ENCODE peak calls at places on chromosomes 3 and 15, in ten cellular contexts. H is HepG2, D is stomach, N is sigmoid colon, E is SK-N-SH, M is breast epithelium, U is esophagus muscularis mucosa, P is endothelial cell of umbilical vein, W is suprapubic skin, G is Panc1. C is an unnamed sample.
A peak's percentile ranks its signal among the peaks of the same experiment; 100 is the strongest.

GRCh38 chr3:186070996-186071395 is 37.9 kb downstream of the ETV5 start:
- DNase-seq in H (no peak), D (no peak), N (no peak), E (no peak), M (no peak), U (no peak), P (no peak), W (no peak), G (no peak), C (no peak)

GRCh38 chr3:193984378-193984777 is 151.6 kb upstream of the HES1 start:
- DNase-seq in H (no peak), D (no peak), N (no peak), E (no peak), M (no peak), U (peak; percentile 74), P (peak; percentile 89), W (no peak), G (no peak), C (no peak)

GRCh38 chr3:126107203-126107939 is 23.4 kb upstream of the SLC41A3 start:
- DNase-seq in H (no peak), D (no peak), N (peak; percentile 40), E (no peak), M (peak; percentile 5), U (peak; percentile 75), P (no peak), W (no peak), G (no peak), C (no peak)

GRCh38 chr15:79900087-79900486 is 3.3 kb upstream of the MTHFS start:
- DNase-seq in H (no peak), D (no peak), N (no peak), E (no peak), M (no peak), U (no peak), P (no peak), W (no peak), G (no peak), C (no peak)

GRCh38 chr3:158731938-158732855 is at the start of gene RARRES1:
- DNase-seq in H (no peak), D (peak; percentile 70), N (peak; percentile 87), E (peak; percentile 88), M (peak; percentile 62), U (no peak), P (peak; percentile 50), W (peak; percentile 85), G (no peak), C (no peak)

GRCh38 chr3:168088106-168088722 is 7.5 kb downstream of the GOLIM4 start:
- DNase-seq in H (peak; percentile 62), D (no peak), N (no peak), E (no peak), M (no peak), U (no peak), P (no peak), W (no peak), G (no peak), C (no peak)

GRCh38 chr3:142597898-142598297 is 1.7 kb downstream of the PLS1 start:
- DNase-seq in H (no peak), D (no peak), N (no peak), E (no peak), M (no peak), U (peak; percentile 53), P (no peak), W (no peak), G (no peak), C (no peak)

GRCh38 chr3:86938305-86938704 is 52.6 kb downstream of the VGLL3 start:
- DNase-seq in H (no peak), D (no peak), N (no peak), E (no peak), M (no peak), U (no peak), P (no peak), W (no peak), G (no peak), C (no peak)

GRCh38 chr15:83306561-83306960 is 22.1 kb upstream of the BNC1 start:
- DNase-seq in H (no peak), D (no peak), N (no peak), E (no peak), M (no peak), U (peak; percentile 42), P (no peak), W (no peak), G (no peak), C (no peak)

GRCh38 chr3:149783576-149783975 is 8.8 kb downstream of the ANKUB1 start:
- DNase-seq in H (peak; percentile 15), D (no peak), N (no peak), E (no peak), M (no peak), U (no peak), P (peak; percentile 33), W (no peak), G (no peak), C (no peak)

GRCh38 chr15:43776101-43776717 is 557 bp downstream of the ELL3 start:
- DNase-seq in H (no peak), D (peak; percentile 45), N (no peak), E (no peak), M (no peak), U (no peak), P (no peak), W (no peak), G (no peak), C (no peak)

GRCh38 chr3:72151465-72152238 is 366.7 kb upstream of the PROK2 start:
- DNase-seq in H (peak; percentile 64), D (no peak), N (no peak), E (no peak), M (no peak), U (no peak), P (no peak), W (no peak), G (no peak), C (no peak)

GRCh38 chr15:25783607-25784131 is 79.5 kb downstream of the ATP10A start:
- DNase-seq in H (no peak), D (no peak), N (peak; percentile 54), E (no peak), M (no peak), U (no peak), P (no peak), W (no peak), G (no peak), C (no peak)

GRCh38 chr15:65246026-65246714 is 34.9 kb upstream of the CILP start:
- DNase-seq in H (no peak), D (no peak), N (no peak), E (no peak), M (no peak), U (no peak), P (no peak), W (no peak), G (no peak), C (no peak)

GRCh38 chr15:59052915-59053407 is 52.0 kb upstream of the CCNB2 start:
- DNase-seq in H (no peak), D (no peak), N (no peak), E (peak; percentile 39), M (no peak), U (no peak), P (no peak), W (no peak), G (no peak), C (no peak)

GRCh38 chr3:177491301-177492031 is 294.2 kb upstream of the TBL1XR1 start:
- DNase-seq in H (no peak), D (no peak), N (no peak), E (peak; percentile 55), M (no peak), U (no peak), P (peak; percentile 54), W (no peak), G (no peak), C (peak; percentile 79)

GRCh38 chr15:81491414-81492101 is 117.5 kb upstream of the TMC3 start:
- DNase-seq in H (no peak), D (no peak), N (no peak), E (no peak), M (no peak), U (no peak), P (no peak), W (no peak), G (no peak), C (no peak)

GRCh38 chr3:111681705-111682426 is 86.7 kb upstream of the ZBED2 start:
- DNase-seq in H (peak; percentile 59), D (no peak), N (no peak), E (no peak), M (no peak), U (no peak), P (no peak), W (no peak), G (no peak), C (no peak)

GRCh38 chr3:124282751-124283643 is 291.1 kb upstream of the ROPN1 start:
- DNase-seq in H (no peak), D (no peak), N (peak; percentile 74), E (peak; percentile 67), M (no peak), U (peak; percentile 88), P (no peak), W (no peak), G (no peak), C (no peak)
- TF ChIP-seq POLR2AphosphoS5 in H (no peak), D (peak; percentile 43), N (peak; percentile 87), E (no peak), M (no peak), U (no peak), P (no peak), W (no peak), G (no peak), C (no peak)

GRCh38 chr3:129793947-129794318 is 99.6 kb downstream of the TMCC1 start:
- DNase-seq in H (no peak), D (no peak), N (no peak), E (peak; percentile 10), M (no peak), U (no peak), P (peak; percentile 55), W (no peak), G (no peak), C (no peak)
- TF ChIP-seq POLR2AphosphoS5 in H (no peak), D (no peak), N (no peak), E (no peak), M (no peak), U (no peak), P (no peak), W (no peak), G (no peak), C (no peak)

GRCh38 chr3:77171026-77171425 is 131.1 kb downstream of the ROBO2 start:
- DNase-seq in H (no peak), D (no peak), N (no peak), E (peak; percentile 64), M (no peak), U (no peak), P (no peak), W (no peak), G (no peak), C (no peak)
- TF ChIP-seq POLR2AphosphoS5 in H (no peak), D (no peak), N (no peak), E (no peak), M (no peak), U (no peak), P (no peak), W (no peak), G (no peak), C (no peak)

DNA sequence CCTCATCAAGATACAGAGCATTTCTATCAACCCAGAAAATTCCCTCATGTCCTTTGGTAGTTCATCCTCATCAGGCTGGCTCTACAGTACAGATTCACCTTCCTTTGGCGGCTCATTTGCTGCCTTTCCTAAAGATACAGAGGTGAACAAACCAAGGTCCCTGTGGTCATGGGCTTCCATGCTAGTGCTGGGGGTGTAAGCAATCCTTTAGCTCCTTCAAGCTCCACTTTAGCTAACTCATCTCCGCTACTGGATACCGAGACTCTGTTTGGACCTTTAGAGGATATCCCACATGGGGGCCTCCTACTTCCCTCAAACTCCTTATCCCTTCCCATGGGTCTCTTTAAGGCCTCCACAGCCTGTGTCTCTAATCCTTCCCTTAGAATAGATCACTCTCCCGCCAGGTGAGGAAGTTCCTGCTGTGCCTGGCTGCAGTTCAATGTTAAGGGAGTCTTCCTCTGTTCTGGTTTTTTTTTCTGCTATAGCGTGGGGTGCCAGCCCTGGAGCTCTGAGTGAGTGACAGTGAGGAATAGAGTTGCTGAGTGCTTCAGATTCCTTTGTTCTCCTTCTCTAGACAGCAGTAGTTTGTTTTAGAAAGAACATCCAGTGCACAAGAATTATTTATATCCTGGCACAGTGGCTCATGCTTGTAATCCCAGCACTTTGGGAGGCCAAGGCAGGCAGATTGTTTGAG is 30.7 kb downstream of the CLEC3B start:
- DNase-seq in H (no peak), D (no peak), N (no peak), E (no peak), M (no peak), U (no peak), P (no peak), W (no peak), G (no peak), C (no peak)
- TF ChIP-seq POLR2AphosphoS5 in H (no peak), D (no peak), N (peak; percentile 68), E (no peak), M (no peak), U (peak; percentile 58), P (no peak), W (no peak), G (no peak), C (no peak)